ENCODE peak calls at places on chromosomes 7 and 10, in six cellular contexts. One of them, this sample, is unnamed.

GRCh38 chr10:95552680-95553342 is 8.4 kb downstream of the SORBS1 start:
- DNase-seq in H1: peak; percentile 23
- DNase-seq in G401: no peak
- DNase-seq in RWPE1: peak; percentile 20
- DNase-seq in NCI-H526 treated with DMSO at 0.1 percent for 48 hours: no peak
- DNase-seq in hypothalamus: no peak
- DNase-seq in this sample: no peak

GRCh38 chr10:27783660-27784059 is 38.0 kb upstream of the MKX start:
- DNase-seq in hypothalamus: no peak
- DNase-seq in RWPE1: peak; percentile 41
- DNase-seq in H1: peak; percentile 19
- DNase-seq in G401: peak; percentile 3
- DNase-seq in NCI-H526 treated with DMSO at 0.1 percent for 48 hours: no peak
- DNase-seq in this sample: peak; percentile 92

GRCh38 chr10:33074443-33074842 is 116.4 kb upstream of the ITGB1 start:
- DNase-seq in G401: no peak
- DNase-seq in NCI-H526 treated with DMSO at 0.1 percent for 48 hours: no peak
- DNase-seq in H1: no peak
- DNase-seq in RWPE1: no peak
- DNase-seq in hypothalamus: no peak
- DNase-seq in this sample: no peak

GRCh38 chr7:55556031-55556430 is 16.3 kb downstream of the VOPP1 start:
- DNase-seq in RWPE1: no peak
- DNase-seq in NCI-H526 treated with DMSO at 0.1 percent for 48 hours: no peak
- DNase-seq in H1: no peak
- DNase-seq in G401: no peak
- DNase-seq in hypothalamus: no peak
- DNase-seq in this sample: no peak

GRCh38 chr7:157013101-157013500 is 2.6 kb upstream of the MNX1 start:
- DNase-seq in H1: no peak
- DNase-seq in hypothalamus: no peak
- DNase-seq in G401: no peak
- DNase-seq in NCI-H526 treated with DMSO at 0.1 percent for 48 hours: no peak
- DNase-seq in RWPE1: no peak
- DNase-seq in this sample: no peak

GRCh38 chr7:39758234-39758970 is 135.0 kb downstream of the RALA start:
- DNase-seq in G401: no peak
- DNase-seq in RWPE1: no peak
- DNase-seq in H1: no peak
- DNase-seq in NCI-H526 treated with DMSO at 0.1 percent for 48 hours: no peak
- DNase-seq in hypothalamus: no peak
- DNase-seq in this sample: no peak

GRCh38 chr10:84540022-84540616 is 211.7 kb downstream of the CCSER2 start:
- DNase-seq in H1: no peak
- DNase-seq in RWPE1: peak; percentile 71
- DNase-seq in hypothalamus: no peak
- DNase-seq in NCI-H526 treated with DMSO at 0.1 percent for 48 hours: no peak
- DNase-seq in G401: no peak
- DNase-seq in this sample: peak; percentile 38

GRCh38 chr7:33536398-33536797 is 368.9 kb upstream of the BMPER start:
- DNase-seq in G401: no peak
- DNase-seq in hypothalamus: no peak
- DNase-seq in NCI-H526 treated with DMSO at 0.1 percent for 48 hours: no peak
- DNase-seq in H1: no peak
- DNase-seq in RWPE1: no peak
- DNase-seq in this sample: no peak

GRCh38 chr10:59561397-59562121 is 148.1 kb downstream of the SLC16A9 start:
- DNase-seq in NCI-H526 treated with DMSO at 0.1 percent for 48 hours: no peak
- DNase-seq in G401: no peak
- DNase-seq in RWPE1: no peak
- DNase-seq in H1: no peak
- DNase-seq in hypothalamus: no peak
- DNase-seq in this sample: peak; percentile 18

GRCh38 chr7:132100483-132100882 is 475.8 kb downstream of the PLXNA4 start:
- DNase-seq in hypothalamus: no peak
- DNase-seq in H1: no peak
- DNase-seq in RWPE1: no peak
- DNase-seq in G401: no peak
- DNase-seq in NCI-H526 treated with DMSO at 0.1 percent for 48 hours: no peak
- DNase-seq in this sample: no peak

GRCh38 chr7:98869374-98870070 is at the start of gene TMEM130:
- DNase-seq in H1: no peak
- DNase-seq in hypothalamus: no peak
- DNase-seq in RWPE1: no peak
- DNase-seq in NCI-H526 treated with DMSO at 0.1 percent for 48 hours: no peak
- DNase-seq in G401: peak; percentile 25
- DNase-seq in this sample: no peak

GRCh38 chr10:78342787-78343186 is 309.1 kb downstream of the RPS24 start:
- DNase-seq in RWPE1: no peak
- DNase-seq in H1: no peak
- DNase-seq in G401: no peak
- DNase-seq in NCI-H526 treated with DMSO at 0.1 percent for 48 hours: no peak
- DNase-seq in hypothalamus: no peak
- DNase-seq in this sample: no peak

GRCh38 chr10:9781681-9782080 is 1236.0 kb upstream of the CELF2 start:
- DNase-seq in NCI-H526 treated with DMSO at 0.1 percent for 48 hours: no peak
- DNase-seq in G401: no peak
- DNase-seq in H1: no peak
- DNase-seq in RWPE1: no peak
- DNase-seq in hypothalamus: no peak
- DNase-seq in this sample: no peak

GRCh38 chr10:103652599-103653281 is 159.2 kb downstream of the NEURL1 start:
- DNase-seq in NCI-H526 treated with DMSO at 0.1 percent for 48 hours: no peak
- DNase-seq in H1: no peak
- DNase-seq in RWPE1: no peak
- DNase-seq in hypothalamus: no peak
- DNase-seq in G401: peak; percentile 53
- DNase-seq in this sample: no peak

GRCh38 chr10:22619111-22619510 is 95.3 kb downstream of the PIP4K2A start:
- DNase-seq in RWPE1: no peak
- DNase-seq in hypothalamus: no peak
- DNase-seq in NCI-H526 treated with DMSO at 0.1 percent for 48 hours: no peak
- DNase-seq in H1: no peak
- DNase-seq in G401: no peak
- DNase-seq in this sample: no peak

GRCh38 chr10:117197189-117197588 is at the start of gene KCNK18:
- DNase-seq in hypothalamus: no peak
- DNase-seq in G401: no peak
- DNase-seq in NCI-H526 treated with DMSO at 0.1 percent for 48 hours: no peak
- DNase-seq in RWPE1: no peak
- DNase-seq in H1: no peak
- DNase-seq in this sample: no peak

GRCh38 chr7:147298611-147299043 is 1182.0 kb downstream of the CNTNAP2 start:
- DNase-seq in G401: no peak
- DNase-seq in hypothalamus: no peak
- DNase-seq in H1: no peak
- DNase-seq in NCI-H526 treated with DMSO at 0.1 percent for 48 hours: no peak
- DNase-seq in RWPE1: no peak
- DNase-seq in this sample: no peak

GRCh38 chr7:99005776-99006175 is 127.4 kb downstream of the TRRAP start:
- DNase-seq in NCI-H526 treated with DMSO at 0.1 percent for 48 hours: no peak
- DNase-seq in G401: no peak
- DNase-seq in hypothalamus: no peak
- DNase-seq in H1: no peak
- DNase-seq in RWPE1: no peak
- DNase-seq in this sample: no peak

GRCh38 chr10:129972145-129972965 is 8.3 kb upstream of the EBF3 start:
- DNase-seq in hypothalamus: no peak
- DNase-seq in NCI-H526 treated with DMSO at 0.1 percent for 48 hours: no peak
- DNase-seq in G401: no peak
- DNase-seq in H1: no peak
- DNase-seq in RWPE1: no peak
- DNase-seq in this sample: no peak

GRCh38 chr7:77266162-77266807 is 66.7 kb upstream of the FGL2 start:
- DNase-seq in G401: no peak
- DNase-seq in H1: no peak
- DNase-seq in RWPE1: no peak
- DNase-seq in hypothalamus: no peak
- DNase-seq in NCI-H526 treated with DMSO at 0.1 percent for 48 hours: no peak
- DNase-seq in this sample: no peak

GRCh38 chr10:12704488-12704887 is 297.0 kb downstream of the CCDC3 start:
- DNase-seq in RWPE1: peak; percentile 36
- DNase-seq in NCI-H526 treated with DMSO at 0.1 percent for 48 hours: no peak
- DNase-seq in H1: no peak
- DNase-seq in hypothalamus: no peak
- DNase-seq in G401: no peak
- DNase-seq in this sample: no peak

GRCh38 chr10:133104076-133104965 is 16.6 kb downstream of the ADGRA1 start:
- DNase-seq in G401: no peak
- DNase-seq in RWPE1: no peak
- DNase-seq in H1: no peak
- DNase-seq in NCI-H526 treated with DMSO at 0.1 percent for 48 hours: no peak
- DNase-seq in hypothalamus: no peak
- DNase-seq in this sample: no peak